ENCODE peak calls at places on chromosomes 4 and X, in nine cellular contexts. A, W, Y, Q, H, G, D, K and F are unnamed samples.

GRCh38 chrX:1537031-1537715 is at the start of gene P2RY8:
- DNase-seq in A (peak; percentile 32), W (no peak), Y (no peak), Q (peak; percentile 83), H (peak; percentile 82), G (no peak), D (peak; percentile 57), K (peak; percentile 85), F (peak; percentile 0)

GRCh38 chrX:68942141-68942540 is 113.3 kb downstream of the EFNB1 start:
- DNase-seq in A (no peak), W (no peak), Y (no peak), Q (no peak), H (no peak), G (no peak), D (no peak), K (no peak), F (no peak)

GRCh38 chr4:11404431-11404830 is 24.3 kb downstream of the HS3ST1 start:
- DNase-seq in A (no peak), W (no peak), Y (no peak), Q (no peak), H (no peak), G (no peak), D (no peak), K (no peak), F (no peak)

GRCh38 chrX:118756111-118756510 is 28.7 kb downstream of the IL13RA1 start:
- DNase-seq in A (peak; percentile 31), W (no peak), Y (no peak), Q (no peak), H (no peak), G (no peak), D (peak; percentile 38), K (no peak), F (no peak)

GRCh38 chrX:12965390-12965940 is 9.4 kb upstream of the TMSB4X start:
- DNase-seq in A (no peak), W (no peak), Y (no peak), Q (no peak), H (no peak), G (no peak), D (no peak), K (no peak), F (no peak)

GRCh38 chrX:44306336-44306735 is 37.1 kb downstream of the EFHC2 start:
- DNase-seq in A (no peak), W (no peak), Y (no peak), Q (no peak), H (no peak), G (peak; percentile 20), D (peak; percentile 1), K (no peak), F (no peak)

GRCh38 chr4:104532677-104533076 is 38.0 kb upstream of the CXXC4 start:
- DNase-seq in A (no peak), W (no peak), Y (no peak), Q (no peak), H (no peak), G (no peak), D (no peak), K (no peak), F (no peak)

GRCh38 chrX:68822641-68823410 is 6.0 kb upstream of the EFNB1 start:
- DNase-seq in A (peak; percentile 48), W (no peak), Y (no peak), Q (peak; percentile 42), H (no peak), G (peak; percentile 47), D (peak; percentile 72), K (no peak), F (no peak)

GRCh38 chr4:174663254-174663653 is 141.0 kb upstream of the HPGD start:
- DNase-seq in A (peak; percentile 64), W (no peak), Y (no peak), Q (no peak), H (no peak), G (peak; percentile 1), D (peak; percentile 16), K (no peak), F (no peak)

GRCh38 chrX:40109288-40110008 is 11.7 kb upstream of the BCOR start:
- DNase-seq in A (no peak), W (no peak), Y (no peak), Q (peak; percentile 70), H (no peak), G (peak; percentile 55), D (peak; percentile 68), K (peak; percentile 73), F (no peak)

GRCh38 chr4:104424368-104424921 is 70.2 kb downstream of the CXXC4 start:
- DNase-seq in A (no peak), W (no peak), Y (no peak), Q (no peak), H (no peak), G (no peak), D (no peak), K (no peak), F (no peak)

GRCh38 chr4:37770016-37770415 is 56.5 kb upstream of the PGM2 start:
- DNase-seq in A (peak; percentile 78), W (no peak), Y (peak; percentile 4), Q (no peak), H (no peak), G (peak; percentile 39), D (peak; percentile 67), K (no peak), F (no peak)

GRCh38 chr4:107379054-107379869 is 340.8 kb downstream of the PAPSS1 start:
- DNase-seq in A (peak; percentile 67), W (no peak), Y (peak; percentile 4), Q (no peak), H (no peak), G (peak; percentile 47), D (peak; percentile 35), K (no peak), F (no peak)

GRCh38 chr4:1592179-1593037 is 91.7 kb downstream of the FAM53A start:
- DNase-seq in A (no peak), W (no peak), Y (no peak), Q (peak; percentile 27), H (no peak), G (no peak), D (no peak), K (peak; percentile 49), F (no peak)

GRCh38 chrX:137574102-137574783 is 8.3 kb downstream of the ZIC3 start:
- DNase-seq in A (no peak), W (no peak), Y (no peak), Q (no peak), H (no peak), G (no peak), D (no peak), K (no peak), F (no peak)

GRCh38 chr4:10154241-10154640 is 37.6 kb upstream of the WDR1 start:
- DNase-seq in A (no peak), W (no peak), Y (no peak), Q (no peak), H (no peak), G (no peak), D (no peak), K (no peak), F (no peak)

GRCh38 chr4:10151182-10151581 is 34.6 kb upstream of the WDR1 start:
- DNase-seq in A (no peak), W (no peak), Y (no peak), Q (no peak), H (no peak), G (no peak), D (no peak), K (no peak), F (no peak)

GRCh38 chr4:10158355-10158942 is 41.9 kb upstream of the WDR1 start:
- DNase-seq in A (peak; percentile 20), W (no peak), Y (no peak), Q (no peak), H (no peak), G (peak; percentile 57), D (peak; percentile 63), K (no peak), F (no peak)

GRCh38 chr4:10157478-10158354 is 41.1 kb upstream of the WDR1 start:
- DNase-seq in A (peak; percentile 82), W (no peak), Y (no peak), Q (no peak), H (peak; percentile 33), G (peak; percentile 81), D (peak; percentile 93), K (no peak), F (no peak)

DNA sequence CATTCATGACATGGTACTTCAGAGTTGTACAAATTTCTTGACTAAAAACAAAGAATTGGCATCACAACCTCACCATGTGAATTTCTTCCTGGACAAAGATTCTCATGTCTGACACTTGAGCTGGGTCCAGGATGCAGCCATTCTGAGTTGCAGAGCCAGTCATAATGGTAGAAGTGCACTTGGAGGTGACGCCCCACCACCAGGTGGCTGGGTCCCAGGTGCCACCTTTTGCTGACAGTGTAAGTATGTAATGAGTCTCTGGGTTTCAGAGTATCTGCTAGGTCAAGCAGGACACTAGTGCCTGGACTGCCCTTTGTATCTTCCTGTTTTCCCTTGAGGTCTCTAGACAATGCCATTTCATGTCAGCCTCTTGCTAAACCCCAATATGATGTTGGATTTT is 36.6 kb upstream of the WDR1 start:
- DNase-seq in A (no peak), W (no peak), Y (no peak), Q (no peak), H (no peak), G (no peak), D (no peak), K (no peak), F (no peak)
- TF ChIP-seq CTCF in A (no peak), W (no peak), Y (no peak), Q (no peak), H (no peak), G (no peak), D (no peak), K (no peak), F (no peak)

GRCh38 chrX:47197526-47197925 is 3.9 kb downstream of the UBA1 start:
- DNase-seq in A (no peak), W (no peak), Y (no peak), Q (no peak), H (no peak), G (no peak), D (no peak), K (no peak), F (no peak)
- H3K4me3 ChIP-seq in A (peak overlapping the region; percentile 9), W (peak overlapping the region; percentile 93), Y (peak overlapping the region; percentile 2), Q (no peak overlapping the region), H (no peak overlapping the region), G (no peak overlapping the region), D (no peak overlapping the region), K (no peak overlapping the region), F (no peak overlapping the region)

GRCh38 chrX:72545990-72546389 is 26.7 kb downstream of the HDAC8 start:
- DNase-seq in A (no peak), W (no peak), Y (no peak), Q (no peak), H (no peak), G (no peak), D (peak; percentile 37), K (no peak), F (no peak)
- TF ChIP-seq CTCF in A (no peak), W (no peak), Y (no peak), Q (no peak), H (no peak), G (peak; percentile 10), D (peak; percentile 26), K (no peak), F (no peak)

GRCh38 chr4:140253556-140254027 is 99.6 kb upstream of the MAML3 start:
- DNase-seq in A (no peak), W (no peak), Y (no peak), Q (no peak), H (no peak), G (no peak), D (no peak), K (no peak), F (no peak)
- H3K4me3 ChIP-seq in A (no peak overlapping the region), W (peak overlapping the region; percentile 93), Y (no peak overlapping the region), Q (no peak overlapping the region), H (no peak overlapping the region), G (no peak overlapping the region), D (no peak overlapping the region), K (peak overlapping the region; percentile 73), F (no peak overlapping the region)